ENCODE peak calls at places on chromosome 3, in four cellular contexts. L is transverse colon, G is NCI-H1436, D is iPS-NIHi11. Z is an unnamed sample.

GRCh38 chr3:46898321-46899150 is 21.0 kb downstream of the PTH1R start:
- DNase-seq in L (no peak), G (no peak), D (peak; percentile 63), Z (no peak)

GRCh38 chr3:197519801-197520211 is 36.0 kb downstream of the BDH1 start:
- DNase-seq in G (no peak), L (no peak), D (no peak), Z (no peak)

GRCh38 chr3:129068291-129068886 is 7.8 kb downstream of the GP9 start:
- DNase-seq in G (no peak), D (no peak), L (no peak), Z (peak; percentile 61)

GRCh38 chr3:134749802-134750553 is 45.1 kb upstream of the EPHB1 start:
- DNase-seq in G (no peak), D (peak; percentile 39), L (no peak), Z (no peak)

GRCh38 chr3:61561374-61562041 is at the start of gene PTPRG:
- DNase-seq in D (peak; percentile 92), L (peak; percentile 89), G (peak; percentile 73), Z (peak; percentile 93)

GRCh38 chr3:12884790-12885584 is 43.6 kb upstream of the RPL32 start:
- DNase-seq in G (no peak), D (no peak), L (no peak), Z (no peak)

GRCh38 chr3:138670409-138670808 is 61.8 kb downstream of the FAIM start:
- DNase-seq in L (no peak), G (no peak), D (no peak), Z (no peak)

GRCh38 chr3:184703657-184704056 is 8.2 kb downstream of the MAGEF1 start:
- DNase-seq in L (no peak), G (no peak), D (no peak), Z (no peak)

GRCh38 chr3:50268276-50268675 is 671 bp upstream of the SEMA3B start:
- DNase-seq in D (no peak), L (no peak), G (no peak), Z (no peak)

GRCh38 chr3:26920579-26920978 is 298.0 kb downstream of the LRRC3B start:
- DNase-seq in G (no peak), D (peak; percentile 43), L (no peak), Z (no peak)

GRCh38 chr3:141649871-141650270 is 88.2 kb upstream of the RNF7 start:
- DNase-seq in D (no peak), L (no peak), G (no peak), Z (no peak)